ENCODE peak calls at places on chromosomes 13 and 19, in four cellular contexts. Z is prostate gland, H is GM12892, N is Peyer's patch. Q is an unnamed sample.

GRCh38 chr19:20928371-20928770 is 5.3 kb downstream of the ZNF85 start:
- DNase-seq in Z (no peak), H (no peak), N (no peak), Q (no peak)

GRCh38 chr19:16433986-16434385 is 37.8 kb downstream of the EPS15L1 start:
- DNase-seq in Z (no peak), H (no peak), N (no peak), Q (no peak)

GRCh38 chr19:5115771-5116202 is 146.9 kb downstream of the KDM4B start:
- DNase-seq in Z (no peak), H (no peak), N (no peak), Q (no peak)

GRCh38 chr19:3098515-3099346 is 4.6 kb downstream of the GNA11 start:
- DNase-seq in Z (no peak), H (no peak), N (peak; percentile 80), Q (peak; percentile 91)

GRCh38 chr13:24141333-24141910 is 19.1 kb upstream of the SPATA13 start:
- DNase-seq in Z (no peak), H (no peak), N (no peak), Q (no peak)

GRCh38 chr13:110797230-110797877 is 83.9 kb downstream of the ING1 start:
- DNase-seq in Z (no peak), H (no peak), N (no peak), Q (no peak)

GRCh38 chr13:21670883-21671792 is at the start of gene FGF9:
- DNase-seq in Z (peak; percentile 62), H (peak; percentile 78), N (peak; percentile 89), Q (no peak)

GRCh38 chr19:34128558-34129250 is 43.6 kb upstream of the LSM14A start:
- DNase-seq in Z (no peak), H (no peak), N (no peak), Q (no peak)

GRCh38 chr19:18588611-18589379 is at the start of gene REX1BD:
- DNase-seq in Z (peak; percentile 58), H (peak; percentile 83), N (peak; percentile 90), Q (peak; percentile 73)

GRCh38 chr19:55095260-55096060 is 19.8 kb downstream of the EPS8L1 start:
- DNase-seq in Z (no peak), H (no peak), N (peak; percentile 41), Q (no peak)

GRCh38 chr19:2385053-2385721 is 25.1 kb downstream of the TMPRSS9 start:
- DNase-seq in Z (peak; percentile 70), H (no peak), N (peak; percentile 71), Q (no peak)

GRCh38 chr19:33245948-33246728 is 20.5 kb upstream of the SLC7A10 start:
- DNase-seq in Z (no peak), H (no peak), N (no peak), Q (no peak)

GRCh38 chr13:110409581-110409992 is 102.5 kb downstream of the COL4A2 start:
- DNase-seq in Z (no peak), H (no peak), N (no peak), Q (no peak)

GRCh38 chr13:92265408-92265807 is 867.0 kb downstream of the GPC5 start:
- DNase-seq in Z (no peak), H (no peak), N (no peak), Q (no peak)

GRCh38 chr13:24353736-24354135 is 44.4 kb downstream of the C1QTNF9 start:
- DNase-seq in Z (no peak), H (no peak), N (no peak), Q (no peak)

GRCh38 chr19:51156710-51157109 is 14.6 kb downstream of the SIGLEC7 start:
- DNase-seq in Z (no peak), H (no peak), N (no peak), Q (no peak)

GRCh38 chr13:65314008-65314407 is 1916.1 kb downstream of the PCDH9 start:
- DNase-seq in Z (no peak), H (no peak), N (no peak), Q (no peak)

GRCh38 chr19:32392142-32392541 is 13.4 kb upstream of the DPY19L3 start:
- DNase-seq in Z (no peak), H (no peak), N (no peak), Q (no peak)

GRCh38 chr19:15283141-15283885 is 49.0 kb downstream of the BRD4 start:
- DNase-seq in Z (no peak), H (no peak), N (no peak), Q (no peak)

GRCh38 chr19:16076958-16077611 is 790 bp downstream of the TPM4 start:
- DNase-seq in Z (no peak), H (no peak), N (peak; percentile 77), Q (peak; percentile 93)

GRCh38 chr13:36865265-36865664 is 46.2 kb downstream of the RFXAP start:
- DNase-seq in Z (no peak), H (no peak), N (no peak), Q (no peak)

GRCh38 chr13:45501175-45501526 is 36.4 kb downstream of the COG3 start:
- DNase-seq in Z (no peak), H (no peak), N (no peak), Q (no peak)

GRCh38 chr13:96934889-96935490 is 59.3 kb downstream of the OXGR1 start:
- DNase-seq in Z (no peak), H (no peak), N (no peak), Q (no peak)

GRCh38 chr13:33797622-33798021 is 20.3 kb upstream of the RFC3 start:
- DNase-seq in Z (no peak), H (no peak), N (no peak), Q (no peak)

GRCh38 chr13:51902776-51903175 is 41.0 kb downstream of the CCDC70 start:
- DNase-seq in Z (no peak), H (no peak), N (no peak), Q (no peak)

GRCh38 chr13:48437381-48437780 is 24.5 kb upstream of the LPAR6 start:
- DNase-seq in Z (no peak), H (no peak), N (no peak), Q (peak; percentile 91)

GRCh38 chr13:100362371-100362770 is 226.2 kb downstream of the GGACT start:
- DNase-seq in Z (no peak), H (no peak), N (no peak), Q (no peak)

DNA sequence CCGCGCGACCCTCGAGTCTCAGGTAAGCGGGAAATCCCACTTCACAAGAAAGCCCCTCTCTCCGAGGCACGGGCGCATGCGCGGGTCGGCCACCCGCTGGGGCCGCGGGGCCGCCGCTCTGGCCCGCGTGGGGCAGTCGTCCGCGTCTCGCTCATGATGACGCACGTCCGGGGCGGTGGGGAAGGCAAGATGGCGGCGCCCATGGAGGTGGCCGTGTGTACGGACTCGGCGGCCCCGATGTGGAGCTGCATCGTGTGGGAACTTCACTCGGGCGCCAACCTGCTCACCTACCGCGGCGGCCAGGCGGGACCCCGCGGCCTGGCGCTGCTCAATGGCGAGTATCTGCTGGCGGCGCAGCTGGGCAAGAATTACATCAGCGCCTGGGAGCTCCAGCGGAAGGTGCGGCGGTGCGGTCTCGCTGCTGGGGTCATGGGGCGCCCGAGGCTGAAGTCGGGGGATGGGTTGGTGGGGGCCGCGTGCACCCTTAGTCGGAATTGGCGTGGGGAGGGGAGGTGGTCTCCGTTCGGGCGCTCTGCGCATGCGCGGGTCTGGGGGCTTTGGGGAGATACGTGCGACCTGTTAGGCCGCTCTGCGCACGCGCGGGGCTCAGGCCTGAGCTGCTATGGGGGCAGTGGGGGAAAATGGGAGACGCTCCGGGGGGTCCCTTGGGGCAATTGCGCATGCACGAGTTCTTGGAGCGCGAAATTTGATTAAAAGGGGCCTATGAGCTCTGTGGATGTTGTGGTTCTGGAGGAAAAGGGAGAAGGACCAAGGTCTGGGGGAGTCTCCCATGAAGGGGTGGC is at the start of gene WDR18:
- DNase-seq in Z (peak; percentile 92), H (peak; percentile 100), N (peak; percentile 94), Q (peak; percentile 98)
- TF ChIP-seq POLR2A in Z (peak; percentile 54), H (peak; percentile 66), N (peak; percentile 65), Q (no peak)

DNA sequence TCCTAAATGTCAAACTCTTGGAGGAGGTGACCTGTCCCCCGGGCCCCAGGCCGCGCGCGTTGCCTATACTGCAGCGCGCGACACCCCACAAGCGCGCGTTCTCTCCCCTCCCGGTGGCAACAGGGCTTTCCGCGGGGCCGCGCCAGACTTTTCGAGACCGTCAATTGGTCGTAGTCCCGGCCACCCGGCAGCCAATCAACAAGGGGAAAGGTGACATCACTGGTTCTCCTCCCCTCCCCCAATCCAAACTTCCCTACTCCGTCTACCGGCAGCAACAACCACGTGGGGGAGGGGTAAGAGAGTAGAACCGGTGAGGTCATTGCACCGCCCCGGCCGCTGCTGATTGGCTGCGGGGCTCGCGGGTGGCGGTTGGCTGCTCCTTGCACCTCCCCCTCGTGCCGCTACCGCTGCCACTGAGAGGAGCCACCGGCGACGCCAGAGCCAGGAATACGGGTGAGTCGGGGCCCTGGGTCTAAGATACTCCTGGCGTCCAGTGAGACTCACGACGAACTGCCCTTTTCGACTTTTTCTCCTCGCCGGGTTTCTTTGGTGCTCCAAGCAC is 829 bp upstream of the CIC start:
- DNase-seq in Z (peak; percentile 100), H (peak; percentile 90), N (peak; percentile 99), Q (peak; percentile 100)
- TF ChIP-seq POLR2A in Z (peak; percentile 97), H (peak; percentile 39), N (peak; percentile 74), Q (peak; percentile 8)

GRCh38 chr19:58499021-58499927 is 12.5 kb downstream of the SLC27A5 start:
- DNase-seq in Z (peak; percentile 99), H (peak; percentile 96), N (peak; percentile 97), Q (peak; percentile 100)
- TF ChIP-seq POLR2A in Z (peak; percentile 44), H (peak; percentile 71), N (peak; percentile 45), Q (no peak)

DNA sequence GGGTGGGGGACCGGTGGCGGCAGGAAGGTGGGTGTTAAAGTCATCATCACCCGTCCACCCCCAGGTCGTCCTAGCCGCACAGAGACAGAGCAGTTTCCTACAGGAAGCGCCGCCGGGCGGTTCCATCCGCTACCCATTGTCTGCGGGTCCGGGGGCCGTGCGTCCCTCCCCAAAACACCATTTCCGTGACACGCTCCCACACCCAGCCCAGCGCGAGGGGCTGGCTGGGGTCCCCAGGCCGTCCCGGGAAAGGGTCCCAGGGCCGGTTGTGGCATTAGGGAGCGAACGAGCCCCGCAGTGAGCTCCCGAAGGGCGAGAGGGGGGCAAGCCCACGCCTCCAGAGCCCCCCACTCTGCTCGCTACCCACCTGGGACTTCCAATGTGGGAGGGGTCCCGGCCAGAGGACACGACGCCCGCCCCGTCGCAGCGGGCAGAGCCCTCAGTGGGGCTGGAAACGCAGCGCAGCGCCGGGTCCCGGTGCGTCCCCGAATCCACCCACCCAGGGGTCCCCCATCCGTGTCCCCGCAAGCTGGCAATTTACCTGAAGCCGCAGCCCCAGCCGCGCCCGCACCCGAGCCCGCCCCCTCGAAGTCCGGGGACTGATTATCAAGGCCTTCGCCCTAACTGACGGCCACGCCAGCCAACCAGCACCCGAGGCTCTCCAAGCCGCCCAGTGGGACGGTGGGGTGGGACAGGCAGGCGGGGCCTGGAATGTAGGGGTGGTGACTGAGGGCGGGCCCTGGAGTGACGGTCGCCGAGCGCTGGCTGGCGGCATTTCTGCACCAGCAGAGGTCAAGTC is at the start of gene KANK3:
- DNase-seq in Z (peak; percentile 91), H (peak; percentile 99), N (peak; percentile 93), Q (peak; percentile 98)
- TF ChIP-seq POLR2A in Z (peak; percentile 40), H (no peak), N (no peak), Q (no peak)

GRCh38 chr19:37779139-37780035 is at the start of gene ZNF573:
- DNase-seq in Z (peak; percentile 89), H (peak; percentile 58), N (peak; percentile 84), Q (peak; percentile 96)
- TF ChIP-seq POLR2A in Z (peak; percentile 27), H (peak; percentile 66), N (no peak), Q (no peak)

GRCh38 chr19:7488736-7489353 is at the start of gene PEX11G:
- DNase-seq in Z (peak; percentile 83), H (peak; percentile 99), N (peak; percentile 96), Q (peak; percentile 79)
- TF ChIP-seq POLR2A in Z (peak; percentile 82), H (peak; percentile 68), N (peak; percentile 90), Q (peak; percentile 66)

GRCh38 chr19:12985049-12985776 is 10.1 kb upstream of the NFIX start:
- DNase-seq in Z (no peak), H (no peak), N (peak; percentile 90), Q (peak; percentile 86)
- TF ChIP-seq POLR2A in Z (no peak), H (no peak), N (peak; percentile 64), Q (no peak)

GRCh38 chr13:93987458-93987857 is 492.0 kb downstream of the DCT start:
- DNase-seq in Z (no peak), H (no peak), N (no peak), Q (no peak)
- TF ChIP-seq POLR2A in Z (no peak), H (no peak), N (no peak), Q (no peak)

Q was measured in lower leg skin.